ENCODE peak calls at places on chromosomes 3 and 15, in seven cellular contexts. One of them, this sample, is unnamed.

GRCh38 chr15:81506071-81506470 is 132.1 kb upstream of the TMC3 start:
- DNase-seq in psoas muscle: no peak
- DNase-seq in A549: no peak
- DNase-seq in neuronal stem cell: no peak
- DNase-seq in astrocyte of the spinal cord: no peak
- DNase-seq in osteoblast: no peak
- DNase-seq in lung: no peak
- DNase-seq in this sample: no peak

GRCh38 chr3:43217206-43217605 is 69.1 kb upstream of the SNRK start:
- DNase-seq in lung: no peak
- DNase-seq in osteoblast: no peak
- DNase-seq in psoas muscle: no peak
- DNase-seq in astrocyte of the spinal cord: no peak
- DNase-seq in neuronal stem cell: no peak
- DNase-seq in A549: no peak
- DNase-seq in this sample: no peak

GRCh38 chr15:95716708-95717107 is 613.8 kb upstream of the NR2F2 start:
- DNase-seq in psoas muscle: no peak
- DNase-seq in A549: no peak
- DNase-seq in osteoblast: no peak
- DNase-seq in lung: no peak
- DNase-seq in astrocyte of the spinal cord: no peak
- DNase-seq in neuronal stem cell: no peak
- DNase-seq in this sample: no peak

GRCh38 chr15:87634361-87634760 is 622.2 kb downstream of the NTRK3 start:
- DNase-seq in osteoblast: no peak
- DNase-seq in A549: no peak
- DNase-seq in psoas muscle: no peak
- DNase-seq in lung: no peak
- DNase-seq in astrocyte of the spinal cord: no peak
- DNase-seq in neuronal stem cell: no peak
- DNase-seq in this sample: no peak

GRCh38 chr15:26771168-26771916 is 1.5 kb downstream of the GABRB3 start:
- DNase-seq in osteoblast: peak; percentile 78
- DNase-seq in A549: no peak
- DNase-seq in psoas muscle: no peak
- DNase-seq in astrocyte of the spinal cord: no peak
- DNase-seq in neuronal stem cell: peak; percentile 85
- DNase-seq in lung: no peak
- DNase-seq in this sample: no peak

GRCh38 chr3:77563012-77563411 is 523.1 kb downstream of the ROBO2 start:
- DNase-seq in A549: no peak
- DNase-seq in neuronal stem cell: no peak
- DNase-seq in psoas muscle: no peak
- DNase-seq in astrocyte of the spinal cord: no peak
- DNase-seq in lung: no peak
- DNase-seq in osteoblast: no peak
- DNase-seq in this sample: no peak

GRCh38 chr3:177610677-177611654 is 413.7 kb upstream of the TBL1XR1 start:
- DNase-seq in neuronal stem cell: no peak
- DNase-seq in psoas muscle: no peak
- DNase-seq in astrocyte of the spinal cord: peak; percentile 51
- DNase-seq in A549: no peak
- DNase-seq in lung: peak; percentile 41
- DNase-seq in osteoblast: peak; percentile 18
- DNase-seq in this sample: peak; percentile 23

GRCh38 chr3:18351823-18352744 is 73.1 kb downstream of the SATB1 start:
- DNase-seq in neuronal stem cell: no peak
- DNase-seq in psoas muscle: no peak
- DNase-seq in osteoblast: no peak
- DNase-seq in astrocyte of the spinal cord: peak; percentile 21
- DNase-seq in A549: no peak
- DNase-seq in lung: no peak
- DNase-seq in this sample: no peak

GRCh38 chr3:61562810-61563613 is 1.6 kb downstream of the PTPRG start:
- DNase-seq in neuronal stem cell: no peak
- DNase-seq in osteoblast: peak; percentile 90
- DNase-seq in psoas muscle: peak; percentile 69
- DNase-seq in astrocyte of the spinal cord: peak; percentile 37
- DNase-seq in A549: no peak
- DNase-seq in lung: no peak
- DNase-seq in this sample: no peak

GRCh38 chr3:62109534-62109933 is 263.8 kb downstream of the FEZF2 start:
- DNase-seq in neuronal stem cell: no peak
- DNase-seq in psoas muscle: no peak
- DNase-seq in A549: no peak
- DNase-seq in osteoblast: peak; percentile 91
- DNase-seq in astrocyte of the spinal cord: peak; percentile 94
- DNase-seq in lung: no peak
- DNase-seq in this sample: no peak

GRCh38 chr3:178257491-178257890 is 278.7 kb upstream of the KCNMB2 start:
- DNase-seq in psoas muscle: no peak
- DNase-seq in osteoblast: no peak
- DNase-seq in astrocyte of the spinal cord: no peak
- DNase-seq in A549: no peak
- DNase-seq in neuronal stem cell: no peak
- DNase-seq in lung: no peak
- DNase-seq in this sample: no peak

GRCh38 chr3:29683306-29683993 is 402.6 kb downstream of the RBMS3 start:
- DNase-seq in A549: peak; percentile 69
- DNase-seq in lung: no peak
- DNase-seq in osteoblast: peak; percentile 48
- DNase-seq in psoas muscle: no peak
- DNase-seq in neuronal stem cell: no peak
- DNase-seq in astrocyte of the spinal cord: peak; percentile 47
- DNase-seq in this sample: no peak

GRCh38 chr3:40170395-40170794 is 139.1 kb upstream of the EIF1B start:
- DNase-seq in lung: no peak
- DNase-seq in psoas muscle: no peak
- DNase-seq in neuronal stem cell: no peak
- DNase-seq in osteoblast: no peak
- DNase-seq in astrocyte of the spinal cord: no peak
- DNase-seq in A549: no peak
- DNase-seq in this sample: no peak

GRCh38 chr15:43465105-43465504 is 27.9 kb downstream of the TP53BP1 start:
- DNase-seq in osteoblast: peak; percentile 30
- DNase-seq in neuronal stem cell: no peak
- DNase-seq in astrocyte of the spinal cord: peak; percentile 80
- DNase-seq in A549: no peak
- DNase-seq in psoas muscle: no peak
- DNase-seq in lung: no peak
- DNase-seq in this sample: no peak

DNA sequence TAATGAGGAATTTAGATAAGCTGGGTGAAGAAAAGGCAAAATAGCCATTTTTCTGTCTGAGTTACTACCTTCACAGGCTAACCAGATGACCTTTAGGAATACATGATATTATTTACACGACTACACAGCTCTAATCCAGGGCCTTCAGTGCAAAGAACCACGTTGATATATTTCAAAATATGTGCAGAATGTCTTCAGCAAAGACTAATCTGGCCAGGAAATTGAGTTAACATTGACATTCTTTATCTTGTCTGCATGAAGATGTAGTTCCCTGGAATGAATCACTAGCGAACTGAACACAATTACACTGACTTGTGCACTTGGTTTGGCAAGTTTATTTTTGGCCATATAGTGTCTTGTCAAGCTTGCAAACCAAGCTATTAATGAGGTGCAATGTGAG is 41.4 kb downstream of the PDHB start:
- DNase-seq in psoas muscle: no peak
- DNase-seq in astrocyte of the spinal cord: no peak
- DNase-seq in A549: no peak
- DNase-seq in neuronal stem cell: no peak
- DNase-seq in lung: no peak
- DNase-seq in osteoblast: no peak
- DNase-seq in this sample: no peak
- H3K4me3 ChIP-seq in psoas muscle: no peak overlapping the region
- H3K4me3 ChIP-seq in astrocyte of the spinal cord: no peak overlapping the region
- H3K4me3 ChIP-seq in A549: no peak overlapping the region
- H3K4me3 ChIP-seq in neuronal stem cell: no peak overlapping the region
- H3K4me3 ChIP-seq in lung: no peak overlapping the region
- H3K4me3 ChIP-seq in osteoblast: no peak overlapping the region
- H3K4me3 ChIP-seq in this sample: no peak overlapping the region

DNA sequence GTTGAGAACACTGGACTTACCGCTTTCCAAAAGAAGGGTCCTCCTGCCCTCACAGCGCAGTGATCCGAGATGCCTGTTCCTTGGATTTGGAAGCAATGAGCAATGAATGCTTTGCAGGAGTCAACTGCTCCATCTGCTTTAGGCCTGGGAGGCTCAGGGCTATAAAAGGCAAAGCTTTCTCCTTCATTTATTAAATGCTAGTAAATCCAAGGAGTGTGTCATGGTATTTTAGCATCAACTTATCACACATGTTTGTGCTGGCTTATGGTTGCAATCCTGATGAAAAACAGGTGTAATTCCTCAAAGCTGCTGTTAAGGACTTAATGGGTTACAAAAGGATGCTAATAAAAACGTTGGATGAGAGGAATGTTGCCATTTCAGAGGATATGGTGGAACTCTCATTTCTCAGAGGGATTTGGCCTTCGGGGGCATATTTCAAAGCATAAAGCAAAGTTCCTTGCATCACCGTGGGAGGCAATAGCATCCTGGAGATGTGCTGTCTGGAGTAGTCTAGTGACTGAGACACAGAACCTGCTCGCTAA is 158.5 kb upstream of the TPM1 start:
- DNase-seq in A549: no peak
- DNase-seq in osteoblast: no peak
- DNase-seq in lung: no peak
- DNase-seq in astrocyte of the spinal cord: no peak
- DNase-seq in neuronal stem cell: no peak
- DNase-seq in psoas muscle: no peak
- DNase-seq in this sample: no peak
- H3K4me3 ChIP-seq in A549: no peak overlapping the region
- H3K4me3 ChIP-seq in osteoblast: no peak overlapping the region
- H3K4me3 ChIP-seq in lung: no peak overlapping the region
- H3K4me3 ChIP-seq in astrocyte of the spinal cord: no peak overlapping the region
- H3K4me3 ChIP-seq in neuronal stem cell: no peak overlapping the region
- H3K4me3 ChIP-seq in psoas muscle: no peak overlapping the region
- H3K4me3 ChIP-seq in this sample: no peak overlapping the region

DNA sequence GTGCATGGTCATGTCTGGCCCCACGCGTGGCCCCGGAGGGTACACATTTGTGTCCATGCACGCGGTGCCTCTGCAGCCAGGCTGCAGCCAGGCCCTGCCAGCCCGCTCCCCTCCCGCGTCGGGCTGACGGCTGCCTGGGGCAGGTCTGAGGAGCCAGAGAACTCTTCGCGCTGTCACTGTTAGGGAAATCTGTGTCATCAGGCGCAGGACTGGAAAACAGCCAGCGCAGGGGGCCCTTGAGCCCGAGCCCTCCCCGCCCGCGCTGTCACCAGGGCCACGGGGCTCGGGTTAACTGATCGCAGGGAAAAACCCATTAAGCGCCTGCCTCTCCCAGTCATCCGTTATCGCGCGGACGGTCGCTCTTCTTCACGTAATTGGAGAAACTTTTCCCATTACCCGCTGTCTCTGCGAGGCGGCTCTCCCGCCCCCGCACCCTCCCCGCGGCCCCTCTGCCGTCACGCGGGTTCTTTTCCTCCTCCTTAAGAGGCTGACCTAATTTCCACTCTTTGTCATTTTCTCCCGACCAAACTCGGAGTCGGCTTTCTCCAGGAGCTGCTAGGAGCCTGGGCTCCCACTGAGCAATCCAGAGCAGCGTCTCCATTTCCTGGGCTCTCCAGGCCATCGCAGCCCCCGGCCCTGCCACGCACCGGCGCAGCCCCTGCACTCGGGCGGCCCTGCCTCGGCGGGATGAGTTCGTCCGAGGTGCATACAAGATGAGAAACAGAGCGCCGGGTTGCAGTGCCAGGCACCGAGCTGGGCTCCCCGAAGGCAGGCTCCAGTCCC is 57.5 kb upstream of the PRR23E start:
- DNase-seq in neuronal stem cell: no peak
- DNase-seq in lung: no peak
- DNase-seq in A549: no peak
- DNase-seq in psoas muscle: peak; percentile 72
- DNase-seq in osteoblast: peak; percentile 87
- DNase-seq in astrocyte of the spinal cord: peak; percentile 11
- DNase-seq in this sample: no peak
- H3K4me3 ChIP-seq in neuronal stem cell: no peak overlapping the region
- H3K4me3 ChIP-seq in lung: no peak overlapping the region
- H3K4me3 ChIP-seq in A549: peak overlapping the region; percentile 21
- H3K4me3 ChIP-seq in psoas muscle: peak overlapping the region; percentile 59
- H3K4me3 ChIP-seq in osteoblast: peak overlapping the region; percentile 22
- H3K4me3 ChIP-seq in astrocyte of the spinal cord: no peak overlapping the region
- H3K4me3 ChIP-seq in this sample: no peak overlapping the region

GRCh38 chr15:89043031-89044002 is 44.9 kb upstream of the ABHD2 start:
- DNase-seq in A549: no peak
- DNase-seq in psoas muscle: no peak
- DNase-seq in astrocyte of the spinal cord: no peak
- DNase-seq in neuronal stem cell: no peak
- DNase-seq in lung: no peak
- DNase-seq in osteoblast: no peak
- DNase-seq in this sample: no peak
- H3K4me3 ChIP-seq in A549: no peak overlapping the region
- H3K4me3 ChIP-seq in psoas muscle: no peak overlapping the region
- H3K4me3 ChIP-seq in astrocyte of the spinal cord: no peak overlapping the region
- H3K4me3 ChIP-seq in neuronal stem cell: no peak overlapping the region
- H3K4me3 ChIP-seq in lung: no peak overlapping the region
- H3K4me3 ChIP-seq in osteoblast: no peak overlapping the region
- H3K4me3 ChIP-seq in this sample: no peak overlapping the region

GRCh38 chr3:25456723-25457122 is 28.7 kb downstream of the RARB start:
- DNase-seq in psoas muscle: no peak
- DNase-seq in A549: no peak
- DNase-seq in lung: no peak
- DNase-seq in neuronal stem cell: no peak
- DNase-seq in astrocyte of the spinal cord: no peak
- DNase-seq in osteoblast: no peak
- DNase-seq in this sample: no peak

GRCh38 chr3:25452185-25452584 is 24.1 kb downstream of the RARB start:
- DNase-seq in A549: no peak
- DNase-seq in lung: no peak
- DNase-seq in astrocyte of the spinal cord: no peak
- DNase-seq in osteoblast: no peak
- DNase-seq in psoas muscle: no peak
- DNase-seq in neuronal stem cell: no peak
- DNase-seq in this sample: no peak

GRCh38 chr3:25454411-25454927 is 26.4 kb downstream of the RARB start:
- DNase-seq in psoas muscle: no peak
- DNase-seq in lung: no peak
- DNase-seq in osteoblast: no peak
- DNase-seq in A549: no peak
- DNase-seq in astrocyte of the spinal cord: no peak
- DNase-seq in neuronal stem cell: no peak
- DNase-seq in this sample: no peak

GRCh38 chr3:25455316-25456232 is 27.5 kb downstream of the RARB start:
- DNase-seq in psoas muscle: peak; percentile 64
- DNase-seq in osteoblast: peak; percentile 74
- DNase-seq in lung: no peak
- DNase-seq in astrocyte of the spinal cord: peak; percentile 70
- DNase-seq in A549: no peak
- DNase-seq in neuronal stem cell: no peak
- DNase-seq in this sample: no peak

GRCh38 chr3:25453521-25454410 is 25.7 kb downstream of the RARB start:
- DNase-seq in astrocyte of the spinal cord: peak; percentile 72
- DNase-seq in lung: no peak
- DNase-seq in psoas muscle: no peak
- DNase-seq in osteoblast: no peak
- DNase-seq in neuronal stem cell: no peak
- DNase-seq in A549: no peak
- DNase-seq in this sample: no peak
- H3K4me3 ChIP-seq in astrocyte of the spinal cord: no peak overlapping the region
- H3K4me3 ChIP-seq in lung: no peak overlapping the region
- H3K4me3 ChIP-seq in psoas muscle: peak overlapping the region; percentile 39
- H3K4me3 ChIP-seq in osteoblast: no peak overlapping the region
- H3K4me3 ChIP-seq in neuronal stem cell: no peak overlapping the region
- H3K4me3 ChIP-seq in A549: no peak overlapping the region
- H3K4me3 ChIP-seq in this sample: no peak overlapping the region